ENCODE peak calls at places on chromosomes 6 and 20, in seven cellular contexts. One of them, this sample, is unnamed.

GRCh38 chr20:5095454-5095853 is 24.3 kb downstream of the PCNA start:
- DNase-seq in coronary artery: peak; percentile 38
- DNase-seq in endothelial cell: no peak
- DNase-seq in sciatic nerve: no peak
- DNase-seq in kidney glomerular epithelial cell: no peak
- DNase-seq in T1000: no peak
- DNase-seq in epithelial cell of esophagus: no peak
- DNase-seq in this sample: no peak

GRCh38 chr6:167576050-167576741 is 250.5 kb upstream of the AFDN start:
- DNase-seq in epithelial cell of esophagus: no peak
- DNase-seq in endothelial cell: no peak
- DNase-seq in T1000: no peak
- DNase-seq in kidney glomerular epithelial cell: no peak
- DNase-seq in coronary artery: no peak
- DNase-seq in sciatic nerve: peak; percentile 53
- DNase-seq in this sample: no peak

GRCh38 chr6:139922236-139922635 is 547.8 kb upstream of the CITED2 start:
- DNase-seq in T1000: no peak
- DNase-seq in epithelial cell of esophagus: no peak
- DNase-seq in kidney glomerular epithelial cell: no peak
- DNase-seq in coronary artery: no peak
- DNase-seq in sciatic nerve: no peak
- DNase-seq in endothelial cell: no peak
- DNase-seq in this sample: no peak

GRCh38 chr6:140153703-140154102 is 779.3 kb upstream of the CITED2 start:
- DNase-seq in endothelial cell: no peak
- DNase-seq in T1000: no peak
- DNase-seq in coronary artery: no peak
- DNase-seq in kidney glomerular epithelial cell: no peak
- DNase-seq in sciatic nerve: no peak
- DNase-seq in epithelial cell of esophagus: no peak
- DNase-seq in this sample: no peak

GRCh38 chr20:35279040-35279439 is 1.1 kb upstream of the MMP24OS start:
- DNase-seq in T1000: no peak
- DNase-seq in coronary artery: no peak
- DNase-seq in sciatic nerve: no peak
- DNase-seq in epithelial cell of esophagus: peak; percentile 46
- DNase-seq in endothelial cell: no peak
- DNase-seq in kidney glomerular epithelial cell: no peak
- DNase-seq in this sample: no peak

GRCh38 chr6:47733879-47734558 is 35.6 kb downstream of the ADGRF4 start:
- DNase-seq in T1000: no peak
- DNase-seq in sciatic nerve: no peak
- DNase-seq in kidney glomerular epithelial cell: peak; percentile 26
- DNase-seq in epithelial cell of esophagus: peak; percentile 72
- DNase-seq in coronary artery: no peak
- DNase-seq in endothelial cell: no peak
- DNase-seq in this sample: no peak

GRCh38 chr6:147618927-147619326 is 110.4 kb downstream of the SAMD5 start:
- DNase-seq in coronary artery: no peak
- DNase-seq in T1000: no peak
- DNase-seq in kidney glomerular epithelial cell: no peak
- DNase-seq in endothelial cell: no peak
- DNase-seq in epithelial cell of esophagus: no peak
- DNase-seq in sciatic nerve: no peak
- DNase-seq in this sample: no peak

GRCh38 chr6:133890941-133891813 is 2.3 kb downstream of the TCF21 start:
- DNase-seq in kidney glomerular epithelial cell: no peak
- DNase-seq in sciatic nerve: no peak
- DNase-seq in epithelial cell of esophagus: peak; percentile 14
- DNase-seq in coronary artery: peak; percentile 76
- DNase-seq in endothelial cell: peak; percentile 21
- DNase-seq in T1000: no peak
- DNase-seq in this sample: peak; percentile 12

GRCh38 chr6:131910956-131911355 is 40.2 kb downstream of the CCN2 start:
- DNase-seq in coronary artery: no peak
- DNase-seq in sciatic nerve: no peak
- DNase-seq in endothelial cell: no peak
- DNase-seq in T1000: no peak
- DNase-seq in epithelial cell of esophagus: no peak
- DNase-seq in kidney glomerular epithelial cell: no peak
- DNase-seq in this sample: no peak

GRCh38 chr6:31782126-31782941 is 5.2 kb upstream of the VWA7 start:
- DNase-seq in T1000: no peak
- DNase-seq in endothelial cell: no peak
- DNase-seq in kidney glomerular epithelial cell: no peak
- DNase-seq in sciatic nerve: no peak
- DNase-seq in coronary artery: no peak
- DNase-seq in epithelial cell of esophagus: no peak
- DNase-seq in this sample: no peak

GRCh38 chr20:37323985-37324384 is 22.0 kb upstream of the SRC start:
- DNase-seq in coronary artery: no peak
- DNase-seq in sciatic nerve: no peak
- DNase-seq in T1000: no peak
- DNase-seq in kidney glomerular epithelial cell: peak; percentile 31
- DNase-seq in endothelial cell: no peak
- DNase-seq in epithelial cell of esophagus: peak; percentile 75
- DNase-seq in this sample: peak; percentile 77

GRCh38 chr6:14001329-14002012 is 76.7 kb downstream of the RNF182 start:
- DNase-seq in epithelial cell of esophagus: peak; percentile 91
- DNase-seq in sciatic nerve: no peak
- DNase-seq in T1000: peak; percentile 95
- DNase-seq in coronary artery: no peak
- DNase-seq in kidney glomerular epithelial cell: peak; percentile 69
- DNase-seq in endothelial cell: no peak
- DNase-seq in this sample: peak; percentile 99